ENCODE peak calls at places on chromosomes 4 and X, in six cellular contexts. A is IMR-90, V is prostate gland, C is adrenal gland, G is tibial nerve, L is esophagus muscularis mucosa. H is an unnamed sample.

GRCh38 chr4:2745981-2746806 is 9.9 kb downstream of the TNIP2 start:
- DNase-seq in C (peak; percentile 94), V (no peak), G (no peak), L (no peak), A (peak; percentile 85), H (peak; percentile 56)

GRCh38 chr4:145098675-145099037 is 545 bp downstream of the ABCE1 start:
- DNase-seq in A (peak; percentile 66), C (peak; percentile 59), L (no peak), V (peak; percentile 14), G (no peak), H (no peak)

GRCh38 chrX:56783996-56784620 is 55.1 kb downstream of the NBDY start:
- DNase-seq in V (no peak), A (no peak), C (no peak), G (no peak), L (no peak), H (no peak)

GRCh38 chr4:8039290-8039689 is 99.6 kb upstream of the AFAP1 start:
- DNase-seq in G (no peak), A (no peak), V (no peak), C (peak; percentile 42), L (no peak), H (no peak)

GRCh38 chrX:2928127-2928582 is 984 bp downstream of the ARSD start:
- DNase-seq in C (peak; percentile 14), G (peak; percentile 19), A (peak; percentile 47), L (peak; percentile 92), V (peak; percentile 10), H (peak; percentile 9)

GRCh38 chr4:115927382-115927781 is 814.0 kb upstream of the NDST4 start:
- DNase-seq in L (no peak), A (no peak), V (no peak), G (no peak), C (no peak), H (no peak)

GRCh38 chr4:140005699-140006098 is 148.3 kb downstream of the MAML3 start:
- DNase-seq in G (no peak), L (no peak), C (no peak), A (no peak), V (no peak), H (no peak)

GRCh38 chr4:180618396-180618795 is 1624.8 kb upstream of the TENM3 start:
- DNase-seq in G (no peak), C (no peak), A (no peak), V (no peak), L (no peak), H (no peak)

GRCh38 chrX:129629837-129630236 is 24.9 kb downstream of the APLN start:
- DNase-seq in C (no peak), V (no peak), G (no peak), A (no peak), L (no peak), H (no peak)

GRCh38 chr4:4854649-4855292 is 4.7 kb upstream of the MSX1 start:
- DNase-seq in V (no peak), L (no peak), A (no peak), C (no peak), G (no peak), H (no peak)

GRCh38 chr4:152672403-152673092 is 7.2 kb downstream of the TMEM154 start:
- DNase-seq in G (no peak), L (no peak), A (no peak), C (no peak), V (no peak), H (no peak)

GRCh38 chr4:152676052-152676854 is 3.5 kb downstream of the TMEM154 start:
- DNase-seq in G (no peak), C (no peak), V (no peak), A (no peak), L (no peak), H (no peak)

GRCh38 chr4:152673489-152673888 is 6.3 kb downstream of the TMEM154 start:
- DNase-seq in V (no peak), C (no peak), L (no peak), A (no peak), G (no peak), H (no peak)

GRCh38 chr4:152678841-152679240 is 956 bp downstream of the TMEM154 start:
- DNase-seq in C (no peak), A (no peak), G (no peak), V (no peak), L (no peak), H (no peak)

GRCh38 chr4:152674359-152674758 is 5.4 kb downstream of the TMEM154 start:
- DNase-seq in A (no peak), L (no peak), C (no peak), G (no peak), V (no peak), H (no peak)
- TF ChIP-seq POLR2A in A (no peak), L (no peak), C (no peak), G (no peak), V (no peak), H (no peak)

DNA sequence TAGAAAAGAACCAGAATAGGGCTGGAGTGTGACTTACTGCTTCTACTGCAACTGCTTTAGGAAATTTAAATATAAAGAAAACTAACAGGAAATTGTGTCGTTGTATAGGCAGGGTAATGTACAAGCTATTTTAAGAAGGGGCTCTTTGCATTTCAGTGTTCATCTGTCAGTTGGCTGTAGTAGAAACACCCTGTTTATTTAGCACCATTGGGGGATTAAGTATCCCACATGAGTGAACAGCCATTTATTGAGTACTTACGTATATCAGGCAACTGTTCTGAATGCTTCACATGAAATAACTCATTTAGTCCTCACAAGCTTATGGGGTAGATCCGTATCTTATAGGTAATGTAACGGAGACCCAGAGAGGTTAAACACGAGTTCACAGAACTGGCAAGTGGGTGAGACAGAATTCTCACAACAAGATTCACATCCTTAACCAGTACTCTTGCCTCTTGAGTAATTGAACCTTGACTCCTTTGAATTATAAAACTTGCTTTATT is 23.9 kb downstream of the STIM2 start:
- DNase-seq in L (no peak), G (no peak), V (no peak), C (no peak), A (no peak), H (no peak)
- TF ChIP-seq POLR2A in L (no peak), G (no peak), V (no peak), C (no peak), A (no peak), H (no peak)

GRCh38 chr4:52998413-52998812 is 136.3 kb downstream of the RASL11B start:
- DNase-seq in L (no peak), G (no peak), V (no peak), A (no peak), C (no peak), H (no peak)

GRCh38 chr4:52996261-52997131 is 134.4 kb downstream of the RASL11B start:
- DNase-seq in L (no peak), G (no peak), V (no peak), A (peak; percentile 67), C (peak; percentile 60), H (no peak)

GRCh38 chr4:52997132-52997416 is 135.0 kb downstream of the RASL11B start:
- DNase-seq in A (no peak), G (no peak), V (no peak), C (no peak), L (no peak), H (no peak)

GRCh38 chr4:52993771-52994170 is 131.7 kb downstream of the RASL11B start:
- DNase-seq in A (no peak), G (no peak), L (no peak), C (no peak), V (no peak), H (no peak)

DNA sequence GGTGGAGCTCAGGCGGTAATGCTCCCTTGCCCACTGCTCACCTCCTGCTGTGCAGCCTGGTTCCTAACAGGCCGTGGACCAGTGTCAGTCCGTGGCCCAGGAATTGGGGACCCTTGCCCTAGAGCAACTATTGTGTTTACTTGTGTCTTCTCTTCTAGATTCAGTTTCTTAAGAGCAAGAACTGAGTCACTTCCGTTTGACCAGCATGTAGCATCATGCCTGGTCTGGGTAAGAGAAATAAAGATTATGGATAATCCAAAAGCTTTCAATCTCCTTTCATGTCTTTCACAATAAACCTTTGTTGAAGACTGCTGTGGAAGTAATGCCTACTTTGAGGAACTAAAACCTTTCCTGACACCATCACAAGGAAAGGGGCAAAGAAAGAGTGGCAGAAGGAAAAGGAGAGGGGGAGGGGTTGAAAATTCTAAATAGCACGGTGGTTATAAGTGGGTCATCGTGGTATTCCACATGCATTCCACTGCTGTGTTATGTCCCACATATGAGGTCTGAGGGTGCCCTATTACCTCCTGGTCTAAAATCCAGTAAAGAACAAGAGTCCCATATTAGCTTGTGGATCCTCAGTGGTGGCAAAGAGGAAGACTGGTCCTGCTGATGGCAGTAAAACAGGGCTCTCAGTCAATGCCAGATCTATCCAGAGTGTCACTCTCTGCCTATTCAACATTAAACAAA is 133.4 kb downstream of the RASL11B start:
- DNase-seq in V (no peak), A (peak; percentile 29), L (no peak), G (no peak), C (no peak), H (no peak)
- TF ChIP-seq POLR2A in V (no peak), A (no peak), L (no peak), G (no peak), C (no peak), H (no peak)

GRCh38 chrX:107000013-107000515 is at the start of gene MORC4:
- DNase-seq in V (peak; percentile 79), L (no peak), G (peak; percentile 37), A (peak; percentile 81), C (peak; percentile 88), H (peak; percentile 64)
- TF ChIP-seq POLR2A in V (peak; percentile 77), L (no peak), G (peak; percentile 69), A (peak; percentile 34), C (peak; percentile 65), H (peak; percentile 46)

GRCh38 chr4:13705521-13706035 is 78.1 kb upstream of the BOD1L1 start:
- DNase-seq in V (peak; percentile 40), L (no peak), G (no peak), A (no peak), C (no peak), H (peak; percentile 7)
- TF ChIP-seq POLR2A in V (no peak), L (no peak), G (no peak), A (no peak), C (no peak), H (no peak)

DNA sequence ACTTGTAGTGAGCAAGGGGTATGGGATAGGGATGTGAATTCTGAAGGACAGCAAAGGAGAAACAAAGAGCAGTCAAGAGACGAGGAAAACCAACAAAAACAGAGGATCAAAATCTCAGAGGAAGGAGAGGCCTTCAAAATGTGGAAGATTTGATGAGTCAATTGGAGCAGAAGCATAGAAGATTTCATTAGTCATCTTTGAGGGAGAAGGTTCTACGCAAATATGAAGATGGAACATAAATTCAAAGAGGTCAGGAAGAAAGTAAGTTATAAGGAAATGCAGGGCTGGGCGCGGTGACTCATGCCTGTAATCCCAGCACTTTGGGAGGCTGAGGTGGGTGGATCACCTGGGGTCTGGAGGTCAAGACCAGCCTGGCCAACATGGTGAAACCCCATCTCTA is 35.4 kb downstream of the MID2 start:
- DNase-seq in V (no peak), L (no peak), C (no peak), G (no peak), A (peak; percentile 1), H (no peak)
- TF ChIP-seq POLR2A in V (no peak), L (no peak), C (no peak), G (no peak), A (no peak), H (no peak)

DNA sequence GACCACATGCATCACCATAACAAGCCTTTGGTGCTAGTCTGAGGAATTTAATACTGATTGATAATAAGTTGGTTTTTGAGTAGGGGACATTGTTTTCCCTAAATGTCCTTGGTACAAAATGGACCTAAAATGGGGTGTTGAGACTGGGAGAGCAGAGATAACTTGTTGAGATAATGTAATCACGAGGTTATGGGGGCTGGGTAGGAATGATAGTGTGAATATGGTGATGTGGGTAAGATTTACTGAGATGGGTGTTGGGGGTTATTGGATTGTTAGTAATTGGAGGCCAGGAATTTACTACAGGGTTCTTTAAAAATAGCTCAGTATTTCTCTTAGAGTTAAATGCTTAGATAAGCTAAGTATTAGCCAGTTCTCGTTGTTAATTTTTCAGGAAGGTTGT is 3.9 kb downstream of the BMP2K start:
- DNase-seq in V (no peak), L (no peak), A (no peak), G (no peak), C (no peak), H (no peak)
- TF ChIP-seq POLR2A in V (no peak), L (no peak), A (no peak), G (no peak), C (no peak), H (no peak)

GRCh38 chrX:37685452-37686347 is at the start of gene XK:
- DNase-seq in L (no peak), G (no peak), V (peak; percentile 16), A (no peak), C (peak; percentile 56), H (peak; percentile 29)
- TF ChIP-seq POLR2A in L (no peak), G (no peak), V (peak; percentile 13), A (no peak), C (no peak), H (no peak)